ENCODE peak calls at places on chromosomes 12 and 14, in ten cellular contexts. One of them, this sample, is unnamed. For H3K9me3, the result is how much of the 10 kb centered on the place peaks cover.

GRCh38 chr12:2183556-2184541 is 131.1 kb downstream of the CACNA1C start:
- DNase-seq in HepG2: peak
- DNase-seq in SK-N-SH: peak
- DNase-seq in suprapubic skin: no peak
- DNase-seq in transverse colon: no peak
- DNase-seq in stomach: no peak
- DNase-seq in sigmoid colon: peak
- DNase-seq in ovary: no peak
- DNase-seq in H1: no peak
- DNase-seq in tibial nerve: peak
- DNase-seq in this sample: peak

GRCh38 chr12:12636641-12637040 is 25.0 kb downstream of the CREBL2 start:
- DNase-seq in HepG2: no peak
- DNase-seq in sigmoid colon: no peak
- DNase-seq in transverse colon: no peak
- DNase-seq in suprapubic skin: no peak
- DNase-seq in stomach: no peak
- DNase-seq in tibial nerve: no peak
- DNase-seq in ovary: no peak
- DNase-seq in H1: no peak
- DNase-seq in SK-N-SH: no peak
- DNase-seq in this sample: no peak

GRCh38 chr12:29226621-29227020 is 77.5 kb downstream of the FAR2 start:
- DNase-seq in stomach: no peak
- DNase-seq in suprapubic skin: no peak
- DNase-seq in ovary: no peak
- DNase-seq in HepG2: no peak
- DNase-seq in SK-N-SH: no peak
- DNase-seq in tibial nerve: no peak
- DNase-seq in sigmoid colon: no peak
- DNase-seq in H1: no peak
- DNase-seq in transverse colon: no peak
- DNase-seq in this sample: no peak

GRCh38 chr12:70418101-70418500 is 52.0 kb downstream of the KCNMB4 start:
- DNase-seq in ovary: no peak
- DNase-seq in suprapubic skin: no peak
- DNase-seq in tibial nerve: no peak
- DNase-seq in transverse colon: no peak
- DNase-seq in SK-N-SH: no peak
- DNase-seq in H1: no peak
- DNase-seq in sigmoid colon: no peak
- DNase-seq in HepG2: no peak
- DNase-seq in stomach: no peak
- DNase-seq in this sample: no peak

GRCh38 chr12:102463659-102464249 is 16.6 kb downstream of the IGF1 start:
- DNase-seq in SK-N-SH: no peak
- DNase-seq in stomach: no peak
- DNase-seq in transverse colon: no peak
- DNase-seq in H1: no peak
- DNase-seq in sigmoid colon: no peak
- DNase-seq in ovary: no peak
- DNase-seq in tibial nerve: no peak
- DNase-seq in HepG2: no peak
- DNase-seq in suprapubic skin: no peak
- DNase-seq in this sample: no peak

GRCh38 chr14:52325126-52325525 is 11.0 kb downstream of the PTGER2 start:
- DNase-seq in tibial nerve: no peak
- DNase-seq in stomach: no peak
- DNase-seq in sigmoid colon: no peak
- DNase-seq in H1: no peak
- DNase-seq in transverse colon: no peak
- DNase-seq in ovary: no peak
- DNase-seq in SK-N-SH: no peak
- DNase-seq in suprapubic skin: no peak
- DNase-seq in HepG2: no peak
- DNase-seq in this sample: no peak

GRCh38 chr12:14937689-14938088 is 648 bp downstream of the ERP27 start:
- DNase-seq in suprapubic skin: no peak
- DNase-seq in sigmoid colon: no peak
- DNase-seq in transverse colon: no peak
- DNase-seq in H1: no peak
- DNase-seq in stomach: no peak
- DNase-seq in SK-N-SH: no peak
- DNase-seq in HepG2: no peak
- DNase-seq in ovary: no peak
- DNase-seq in tibial nerve: no peak
- DNase-seq in this sample: no peak

GRCh38 chr14:69327507-69327906 is 67.5 kb downstream of the GALNT16 start:
- DNase-seq in tibial nerve: no peak
- DNase-seq in ovary: no peak
- DNase-seq in SK-N-SH: no peak
- DNase-seq in suprapubic skin: peak
- DNase-seq in sigmoid colon: peak
- DNase-seq in stomach: no peak
- DNase-seq in transverse colon: peak
- DNase-seq in HepG2: no peak
- DNase-seq in H1: no peak
- DNase-seq in this sample: no peak

GRCh38 chr12:70648831-70649230 is 11.6 kb upstream of the PTPRB start:
- DNase-seq in transverse colon: no peak
- DNase-seq in H1: no peak
- DNase-seq in stomach: no peak
- DNase-seq in HepG2: no peak
- DNase-seq in tibial nerve: no peak
- DNase-seq in suprapubic skin: no peak
- DNase-seq in SK-N-SH: no peak
- DNase-seq in sigmoid colon: no peak
- DNase-seq in ovary: no peak
- DNase-seq in this sample: no peak

GRCh38 chr12:115872919-115873357 is 404.6 kb downstream of the MED13L start:
- DNase-seq in tibial nerve: no peak
- DNase-seq in ovary: no peak
- DNase-seq in transverse colon: peak
- DNase-seq in H1: no peak
- DNase-seq in sigmoid colon: no peak
- DNase-seq in HepG2: peak
- DNase-seq in SK-N-SH: no peak
- DNase-seq in stomach: peak
- DNase-seq in suprapubic skin: peak
- DNase-seq in this sample: no peak

GRCh38 chr14:37726708-37727107 is 131.3 kb downstream of the TTC6 start:
- DNase-seq in HepG2: no peak
- DNase-seq in tibial nerve: no peak
- DNase-seq in ovary: no peak
- DNase-seq in transverse colon: no peak
- DNase-seq in suprapubic skin: no peak
- DNase-seq in H1: no peak
- DNase-seq in sigmoid colon: no peak
- DNase-seq in stomach: no peak
- DNase-seq in SK-N-SH: no peak
- DNase-seq in this sample: no peak

GRCh38 chr14:72738181-72738611 is 155.7 kb downstream of the DPF3 start:
- DNase-seq in transverse colon: no peak
- DNase-seq in tibial nerve: no peak
- DNase-seq in stomach: peak
- DNase-seq in HepG2: no peak
- DNase-seq in H1: peak
- DNase-seq in ovary: no peak
- DNase-seq in SK-N-SH: no peak
- DNase-seq in suprapubic skin: no peak
- DNase-seq in sigmoid colon: no peak
- DNase-seq in this sample: no peak

GRCh38 chr14:72736791-72737559 is 156.9 kb downstream of the DPF3 start:
- DNase-seq in ovary: no peak
- DNase-seq in sigmoid colon: no peak
- DNase-seq in SK-N-SH: peak
- DNase-seq in transverse colon: no peak
- DNase-seq in tibial nerve: no peak
- DNase-seq in H1: no peak
- DNase-seq in suprapubic skin: no peak
- DNase-seq in HepG2: no peak
- DNase-seq in stomach: no peak
- DNase-seq in this sample: no peak

GRCh38 chr14:72739446-72740405 is 154.2 kb downstream of the DPF3 start:
- DNase-seq in sigmoid colon: peak
- DNase-seq in SK-N-SH: no peak
- DNase-seq in transverse colon: no peak
- DNase-seq in HepG2: no peak
- DNase-seq in tibial nerve: no peak
- DNase-seq in stomach: peak
- DNase-seq in suprapubic skin: no peak
- DNase-seq in ovary: no peak
- DNase-seq in H1: peak
- DNase-seq in this sample: no peak

GRCh38 chr14:72736348-72736747 is 157.6 kb downstream of the DPF3 start:
- DNase-seq in stomach: peak
- DNase-seq in SK-N-SH: peak
- DNase-seq in sigmoid colon: no peak
- DNase-seq in tibial nerve: no peak
- DNase-seq in ovary: no peak
- DNase-seq in H1: no peak
- DNase-seq in transverse colon: no peak
- DNase-seq in suprapubic skin: no peak
- DNase-seq in HepG2: peak
- DNase-seq in this sample: no peak

GRCh38 chr14:72737560-72737943 is 156.3 kb downstream of the DPF3 start:
- DNase-seq in suprapubic skin: no peak
- DNase-seq in sigmoid colon: no peak
- DNase-seq in HepG2: no peak
- DNase-seq in H1: no peak
- DNase-seq in stomach: no peak
- DNase-seq in ovary: no peak
- DNase-seq in SK-N-SH: peak
- DNase-seq in tibial nerve: no peak
- DNase-seq in transverse colon: no peak
- DNase-seq in this sample: no peak
- TF ChIP-seq EP300 in suprapubic skin: no peak
- TF ChIP-seq EP300 in sigmoid colon: no peak
- TF ChIP-seq EP300 in HepG2: no peak
- TF ChIP-seq EP300 in H1: no peak
- TF ChIP-seq EP300 in stomach: no peak
- TF ChIP-seq EP300 in ovary: no peak
- TF ChIP-seq EP300 in SK-N-SH: peak
- TF ChIP-seq EP300 in tibial nerve: no peak
- TF ChIP-seq EP300 in transverse colon: no peak
- TF ChIP-seq EP300 in this sample: no peak

GRCh38 chr14:75702606-75703261 is 41.7 kb downstream of the TTLL5 start:
- DNase-seq in ovary: no peak
- DNase-seq in suprapubic skin: no peak
- DNase-seq in HepG2: no peak
- DNase-seq in sigmoid colon: no peak
- DNase-seq in transverse colon: no peak
- DNase-seq in H1: no peak
- DNase-seq in stomach: no peak
- DNase-seq in SK-N-SH: no peak
- DNase-seq in tibial nerve: peak
- DNase-seq in this sample: no peak

GRCh38 chr14:75705014-75705413 is 44.0 kb downstream of the TTLL5 start:
- DNase-seq in transverse colon: no peak
- DNase-seq in sigmoid colon: no peak
- DNase-seq in SK-N-SH: no peak
- DNase-seq in suprapubic skin: no peak
- DNase-seq in stomach: no peak
- DNase-seq in H1: no peak
- DNase-seq in HepG2: no peak
- DNase-seq in ovary: no peak
- DNase-seq in tibial nerve: no peak
- DNase-seq in this sample: no peak

GRCh38 chr14:75699331-75699730 is 38.3 kb downstream of the TTLL5 start:
- DNase-seq in ovary: no peak
- DNase-seq in stomach: no peak
- DNase-seq in suprapubic skin: no peak
- DNase-seq in HepG2: no peak
- DNase-seq in transverse colon: no peak
- DNase-seq in tibial nerve: no peak
- DNase-seq in SK-N-SH: no peak
- DNase-seq in H1: no peak
- DNase-seq in sigmoid colon: no peak
- DNase-seq in this sample: no peak

GRCh38 chr14:75700295-75700694 is 39.2 kb downstream of the TTLL5 start:
- DNase-seq in HepG2: no peak
- DNase-seq in stomach: no peak
- DNase-seq in transverse colon: no peak
- DNase-seq in ovary: no peak
- DNase-seq in SK-N-SH: no peak
- DNase-seq in sigmoid colon: no peak
- DNase-seq in tibial nerve: no peak
- DNase-seq in suprapubic skin: no peak
- DNase-seq in H1: no peak
- DNase-seq in this sample: no peak

DNA sequence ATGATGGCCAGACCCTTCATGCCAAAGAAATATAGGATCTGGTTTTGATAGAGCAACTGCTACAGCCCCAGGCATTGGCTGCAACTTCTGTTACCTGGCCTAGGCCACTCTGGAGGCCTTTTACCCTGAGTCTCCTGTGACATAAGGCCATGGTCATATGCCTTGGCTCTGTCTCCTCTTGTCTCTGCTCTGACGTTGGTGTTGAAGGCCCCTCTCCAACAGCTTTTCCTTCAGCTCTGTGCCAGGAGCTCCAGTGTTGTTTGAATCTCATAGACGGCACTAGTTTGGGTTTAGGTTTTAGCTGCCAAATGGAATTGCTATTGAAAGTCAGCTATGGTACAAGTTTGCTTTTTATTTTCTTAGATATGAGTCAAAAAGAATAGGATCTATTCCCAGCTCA is 41.1 kb downstream of the TTLL5 start:
- DNase-seq in suprapubic skin: no peak
- DNase-seq in transverse colon: no peak
- DNase-seq in sigmoid colon: no peak
- DNase-seq in stomach: no peak
- DNase-seq in H1: no peak
- DNase-seq in ovary: no peak
- DNase-seq in tibial nerve: no peak
- DNase-seq in SK-N-SH: no peak
- DNase-seq in HepG2: no peak
- DNase-seq in this sample: no peak
- H3K27ac ChIP-seq in suprapubic skin: no peak
- H3K27ac ChIP-seq in transverse colon: peak
- H3K27ac ChIP-seq in sigmoid colon: peak
- H3K27ac ChIP-seq in stomach: no peak
- H3K27ac ChIP-seq in H1: no peak
- H3K27ac ChIP-seq in ovary: no peak
- H3K27ac ChIP-seq in tibial nerve: no peak
- H3K27ac ChIP-seq in SK-N-SH: peak
- H3K27ac ChIP-seq in HepG2: no peak
- H3K27ac ChIP-seq in this sample: no peak

GRCh38 chr12:34387711-34388635 is 365.7 kb downstream of the ALG10 start:
- DNase-seq in stomach: no peak
- DNase-seq in suprapubic skin: no peak
- DNase-seq in sigmoid colon: peak
- DNase-seq in H1: no peak
- DNase-seq in tibial nerve: no peak
- DNase-seq in SK-N-SH: no peak
- DNase-seq in HepG2: no peak
- DNase-seq in ovary: no peak
- DNase-seq in transverse colon: no peak
- DNase-seq in this sample: no peak
- H3K9me3 ChIP-seq in stomach: half or more
- H3K9me3 ChIP-seq in suprapubic skin: under half
- H3K9me3 ChIP-seq in sigmoid colon: under half
- H3K9me3 ChIP-seq in H1: half or more
- H3K9me3 ChIP-seq in tibial nerve: under half
- H3K9me3 ChIP-seq in SK-N-SH: under half
- H3K9me3 ChIP-seq in HepG2: under half
- H3K9me3 ChIP-seq in ovary: under half
- H3K9me3 ChIP-seq in transverse colon: under half
- H3K9me3 ChIP-seq in this sample: under half

GRCh38 chr12:117300131-117300530 is 61.3 kb downstream of the NOS1 start:
- DNase-seq in stomach: no peak
- DNase-seq in transverse colon: no peak
- DNase-seq in suprapubic skin: no peak
- DNase-seq in sigmoid colon: no peak
- DNase-seq in HepG2: no peak
- DNase-seq in SK-N-SH: no peak
- DNase-seq in tibial nerve: no peak
- DNase-seq in H1: no peak
- DNase-seq in ovary: no peak
- DNase-seq in this sample: no peak
- TF ChIP-seq EP300 in stomach: no peak
- TF ChIP-seq EP300 in transverse colon: no peak
- TF ChIP-seq EP300 in suprapubic skin: no peak
- TF ChIP-seq EP300 in sigmoid colon: no peak
- TF ChIP-seq EP300 in HepG2: no peak
- TF ChIP-seq EP300 in SK-N-SH: no peak
- TF ChIP-seq EP300 in tibial nerve: no peak
- TF ChIP-seq EP300 in H1: no peak
- TF ChIP-seq EP300 in ovary: no peak
- TF ChIP-seq EP300 in this sample: no peak